ENCODE peak calls at places on chromosomes 6 and 20, in four cellular contexts. L is transverse colon, F is sigmoid colon, Z is psoas muscle. K is an unnamed sample.

GRCh38 chr20:58705525-58705924 is 12.9 kb downstream of the NPEPL1 start:
- DNase-seq in L (no peak), F (peak; percentile 72), Z (peak; percentile 23), K (no peak)

GRCh38 chr6:119233327-119233984 is 116.1 kb downstream of the MAN1A1 start:
- DNase-seq in F (no peak), Z (no peak), L (no peak), K (no peak)

GRCh38 chr20:5100684-5101347 is 18.9 kb downstream of the PCNA start:
- DNase-seq in L (peak; percentile 81), Z (peak; percentile 84), F (peak; percentile 82), K (no peak)

GRCh38 chr20:44180814-44181213 is 6.2 kb downstream of the JPH2 start:
- DNase-seq in Z (peak; percentile 90), L (peak; percentile 34), F (peak; percentile 94), K (no peak)

GRCh38 chr6:16540804-16541752 is 220.2 kb downstream of the ATXN1 start:
- DNase-seq in L (peak; percentile 20), F (peak; percentile 70), Z (peak; percentile 63), K (no peak)

GRCh38 chr6:137925299-137925698 is 58.2 kb downstream of the TNFAIP3 start:
- DNase-seq in F (no peak), L (no peak), Z (no peak), K (no peak)

GRCh38 chr6:158321960-158322359 is 9.7 kb downstream of the TULP4 start:
- DNase-seq in L (no peak), F (no peak), Z (no peak), K (no peak)

GRCh38 chr6:29834564-29835436 is 7.2 kb downstream of the HLA-G start:
- DNase-seq in L (peak; percentile 37), Z (peak; percentile 36), F (no peak), K (peak; percentile 13)

GRCh38 chr6:157989541-157990289 is 8.1 kb downstream of the SYNJ2 start:
- DNase-seq in F (peak; percentile 90), L (peak; percentile 85), Z (peak; percentile 86), K (no peak)

GRCh38 chr20:32609993-32610896 is 25.1 kb upstream of the NOL4L start:
- DNase-seq in L (no peak), F (no peak), Z (no peak), K (no peak)

GRCh38 chr6:81753709-81754678 is 1.5 kb upstream of the TENT5A start:
- DNase-seq in Z (peak; percentile 92), L (peak; percentile 89), F (peak; percentile 95), K (peak; percentile 68)

GRCh38 chr20:1467355-1468116 is 887 bp upstream of the NSFL1C start:
- DNase-seq in Z (no peak), F (no peak), L (peak; percentile 65), K (no peak)

GRCh38 chr6:52221302-52221701 is 23.0 kb downstream of the IL17F start:
- DNase-seq in F (no peak), L (no peak), Z (no peak), K (no peak)

GRCh38 chr20:40652426-40652825 is 36.6 kb downstream of the MAFB start:
- DNase-seq in F (no peak), Z (no peak), L (no peak), K (no peak)

GRCh38 chr20:19909696-19910095 is 107.5 kb upstream of the NAA20 start:
- DNase-seq in F (peak; percentile 87), L (peak; percentile 46), Z (peak; percentile 86), K (no peak)

GRCh38 chr6:38262041-38262440 is 377.7 kb downstream of the BTBD9 start:
- DNase-seq in Z (no peak), F (no peak), L (no peak), K (no peak)

GRCh38 chr6:162976141-162976540 is 248.4 kb downstream of the PACRG start:
- DNase-seq in L (no peak), F (no peak), Z (no peak), K (no peak)

GRCh38 chr6:161631676-161632194 is 357.9 kb upstream of the AGPAT4 start:
- DNase-seq in L (no peak), Z (no peak), F (no peak), K (no peak)

GRCh38 chr6:40569162-40569920 is 17.8 kb downstream of the LRFN2 start:
- DNase-seq in F (peak; percentile 30), L (no peak), Z (no peak), K (no peak)

GRCh38 chr20:41181567-41181966 is 44.2 kb downstream of the PLCG1 start:
- DNase-seq in F (no peak), L (no peak), Z (peak; percentile 13), K (no peak)

GRCh38 chr6:46221221-46221793 is 50.5 kb upstream of the ENPP5 start:
- DNase-seq in Z (no peak), F (no peak), L (no peak), K (no peak)

GRCh38 chr6:170221753-170222400 is 69.0 kb downstream of the DLL1 start:
- DNase-seq in F (peak; percentile 21), Z (no peak), L (peak; percentile 4), K (no peak)

GRCh38 chr20:835220-836045 is 1.9 kb downstream of the FAM110A start:
- DNase-seq in Z (peak; percentile 97), F (no peak), L (no peak), K (no peak)

GRCh38 chr6:88989215-88989614 is 25.8 kb upstream of the RNGTT start:
- DNase-seq in Z (no peak), F (no peak), L (no peak), K (no peak)

GRCh38 chr6:52566853-52567279 is 10.0 kb downstream of the TRAM2 start:
- DNase-seq in L (no peak), F (no peak), Z (no peak), K (no peak)

GRCh38 chr6:45072014-45072413 is 256.1 kb upstream of the RUNX2 start:
- DNase-seq in Z (no peak), L (no peak), F (no peak), K (no peak)

GRCh38 chr6:168385858-168386735 is 54.9 kb upstream of the SMOC2 start:
- DNase-seq in F (peak; percentile 55), L (no peak), Z (no peak), K (no peak)

GRCh38 chr6:49841424-49841823 is 24.9 kb downstream of the CRISP1 start:
- DNase-seq in Z (no peak), F (no peak), L (no peak), K (no peak)

GRCh38 chr6:89944826-89945407 is 50.6 kb downstream of the GJA10 start:
- DNase-seq in F (no peak), Z (no peak), L (no peak), K (no peak)

GRCh38 chr6:36694616-36695015 is 3.0 kb upstream of the RAB44 start:
- DNase-seq in Z (peak; percentile 4), L (no peak), F (no peak), K (no peak)

GRCh38 chr20:10074513-10074912 is 39.7 kb downstream of the ANKEF1 start:
- DNase-seq in L (no peak), F (no peak), Z (no peak), K (no peak)

GRCh38 chr6:19413323-19413722 is 423.8 kb upstream of the ID4 start:
- DNase-seq in Z (no peak), F (no peak), L (no peak), K (no peak)

GRCh38 chr6:110858562-110859214 is 15.9 kb upstream of the AMD1 start:
- DNase-seq in Z (no peak), L (no peak), F (no peak), K (no peak)

GRCh38 chr6:129084406-129084805 is 201.5 kb downstream of the LAMA2 start:
- DNase-seq in Z (no peak), L (no peak), F (no peak), K (no peak)

GRCh38 chr6:134106702-134107101 is 54.3 kb upstream of the SLC2A12 start:
- DNase-seq in F (no peak), Z (no peak), L (no peak), K (no peak)

DNA sequence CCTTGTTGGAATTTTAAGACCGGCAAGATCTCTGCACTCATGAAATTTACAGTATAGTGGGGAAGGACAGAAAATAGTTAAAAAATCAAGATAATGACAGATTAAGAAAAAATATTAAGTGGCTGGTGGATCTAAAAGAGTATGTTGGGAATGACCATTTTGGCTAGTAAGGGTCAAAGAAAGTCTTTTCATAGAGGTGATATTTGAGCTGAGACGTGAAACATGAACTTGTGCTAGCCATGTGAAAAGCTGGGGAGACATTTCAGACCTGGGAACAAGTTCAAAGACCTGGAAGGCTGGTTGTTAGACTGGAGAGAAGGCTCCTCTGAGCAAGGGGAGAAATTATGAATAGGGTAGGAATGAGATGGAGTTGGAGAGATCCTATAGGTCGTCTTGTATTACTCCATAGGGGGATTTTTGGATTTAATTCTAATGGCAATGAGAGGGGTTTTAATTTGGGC is 4.7 kb downstream of the BICRAL start:
- DNase-seq in Z (no peak), F (no peak), L (no peak), K (no peak)
- TF ChIP-seq CTCF in Z (no peak), F (no peak), L (no peak), K (no peak)

DNA sequence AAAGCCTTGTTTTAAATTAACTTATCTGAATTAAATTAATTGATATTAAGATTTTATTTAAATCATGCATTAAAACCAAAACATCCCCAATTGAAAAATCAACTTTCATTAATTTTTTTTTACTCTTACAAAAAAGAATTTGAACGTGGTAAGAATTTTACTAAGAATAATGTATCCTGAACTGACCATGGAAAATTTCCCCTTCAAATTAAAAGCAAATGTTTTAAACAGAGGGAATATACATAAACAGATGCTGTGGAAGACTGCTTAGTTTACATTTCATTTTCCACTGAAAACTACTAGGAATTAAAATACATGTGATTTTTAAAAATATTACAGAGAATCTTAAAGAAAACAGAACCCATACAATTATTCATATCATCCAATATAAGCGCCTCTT is 2.3 kb downstream of the RNF24 start:
- DNase-seq in Z (no peak), L (no peak), F (no peak), K (no peak)
- H3K4me3 ChIP-seq in Z (no peak overlapping the region), L (no peak overlapping the region), F (no peak overlapping the region), K (no peak overlapping the region)

GRCh38 chr20:47866480-47866879 is 81.2 kb upstream of the SULF2 start:
- DNase-seq in F (no peak), Z (no peak), L (no peak), K (no peak)

GRCh38 chr20:47865451-47865850 is 80.2 kb upstream of the SULF2 start:
- DNase-seq in L (no peak), Z (no peak), F (no peak), K (no peak)

GRCh38 chr20:47865912-47866311 is 80.6 kb upstream of the SULF2 start:
- DNase-seq in F (no peak), Z (no peak), L (no peak), K (no peak)

GRCh38 chr20:47862841-47863240 is 77.6 kb upstream of the SULF2 start:
- DNase-seq in Z (no peak), L (no peak), F (no peak), K (no peak)

GRCh38 chr20:47863531-47863930 is 78.2 kb upstream of the SULF2 start:
- DNase-seq in L (no peak), F (no peak), Z (no peak), K (no peak)
- H3K27me3 ChIP-seq in L (peaks cover 8% of the 10 kb centered on the region), F (no peaks in the 10 kb centered on the region), Z (peaks cover 2% of the 10 kb centered on the region), K (no peaks in the 10 kb centered on the region)

GRCh38 chr20:46545077-46545826 is 5.2 kb downstream of the OCSTAMP start:
- DNase-seq in Z (no peak), F (no peak), L (no peak), K (no peak)

GRCh38 chr20:46543033-46543432 is 7.4 kb downstream of the OCSTAMP start:
- DNase-seq in Z (no peak), F (no peak), L (no peak), K (no peak)

GRCh38 chr20:46545827-46546138 is 4.7 kb downstream of the OCSTAMP start:
- DNase-seq in Z (no peak), L (no peak), F (no peak), K (no peak)

GRCh38 chr20:46543959-46544358 is 6.5 kb downstream of the OCSTAMP start:
- DNase-seq in F (no peak), Z (no peak), L (no peak), K (no peak)

GRCh38 chr20:46544576-46544975 is 5.9 kb downstream of the OCSTAMP start:
- DNase-seq in F (no peak), L (no peak), Z (no peak), K (no peak)
- TF ChIP-seq CTCF in F (no peak), L (no peak), Z (no peak), K (no peak)